ENCODE peak calls at places on chromosomes 3 and 15, in eight cellular contexts. Z, O, L, P, D, V, H and Q are unnamed samples.

GRCh38 chr3:98612587-98612986 is 19.2 kb upstream of the CPOX start:
- ATAC-seq in Z (no peak), O (no peak), L (no peak), P (peak), D (no peak), V (no peak), H (peak), Q (no peak)

GRCh38 chr3:105722943-105723556 is 145.8 kb downstream of the CBLB start:
- ATAC-seq in Z (peak), O (no peak), L (peak), P (peak), D (peak), V (no peak), H (peak), Q (no peak)

GRCh38 chr3:15148614-15149013 is 49.7 kb upstream of the RBSN start:
- ATAC-seq in Z (no peak), O (no peak), L (no peak), P (peak), D (peak), V (no peak), H (peak), Q (peak)

GRCh38 chr3:69197922-69198540 is 75.6 kb upstream of the LMOD3 start:
- ATAC-seq in Z (peak), O (peak), L (peak), P (no peak), D (peak), V (no peak), H (no peak), Q (no peak)

GRCh38 chr3:9087831-9088413 is 124.7 kb upstream of the RAD18 start:
- ATAC-seq in Z (no peak), O (no peak), L (no peak), P (peak), D (no peak), V (peak), H (peak), Q (no peak)

GRCh38 chr3:98018301-98018700 is 16.8 kb downstream of the GABRR3 start:
- ATAC-seq in Z (no peak), O (no peak), L (no peak), P (no peak), D (no peak), V (no peak), H (no peak), Q (no peak)

GRCh38 chr15:83471307-83471866 is 24.2 kb downstream of the SH3GL3 start:
- ATAC-seq in Z (no peak), O (no peak), L (no peak), P (no peak), D (no peak), V (no peak), H (no peak), Q (no peak)

GRCh38 chr3:191065183-191065805 is 133.7 kb upstream of the OSTN start:
- ATAC-seq in Z (no peak), O (no peak), L (no peak), P (no peak), D (no peak), V (peak), H (no peak), Q (no peak)

GRCh38 chr15:55283295-55284147 is 6.1 kb downstream of the RAB27A start:
- ATAC-seq in Z (no peak), O (no peak), L (no peak), P (peak), D (no peak), V (no peak), H (peak), Q (no peak)

GRCh38 chr3:72077473-72078259 is 292.7 kb upstream of the PROK2 start:
- ATAC-seq in Z (no peak), O (no peak), L (no peak), P (no peak), D (no peak), V (no peak), H (no peak), Q (no peak)

GRCh38 chr3:134143828-134144390 is 106.8 kb downstream of the RYK start:
- ATAC-seq in Z (no peak), O (no peak), L (no peak), P (no peak), D (no peak), V (no peak), H (no peak), Q (no peak)

GRCh38 chr3:196360586-196360985 is 22.4 kb upstream of the TM4SF19 start:
- ATAC-seq in Z (no peak), O (no peak), L (no peak), P (no peak), D (no peak), V (no peak), H (no peak), Q (no peak)

GRCh38 chr3:35908366-35909232 is 269.3 kb downstream of the ARPP21 start:
- ATAC-seq in Z (no peak), O (no peak), L (no peak), P (peak), D (peak), V (peak), H (peak), Q (peak)

GRCh38 chr15:60766391-60767128 is 287.6 kb upstream of the ICE2 start:
- ATAC-seq in Z (no peak), O (no peak), L (no peak), P (no peak), D (peak), V (no peak), H (no peak), Q (no peak)

GRCh38 chr3:112503304-112503972 is 4.2 kb upstream of the BTLA start:
- ATAC-seq in Z (no peak), O (no peak), L (no peak), P (no peak), D (peak), V (no peak), H (no peak), Q (no peak)

GRCh38 chr15:99981223-99981647 is 248.0 kb upstream of the LYSMD4 start:
- ATAC-seq in Z (no peak), O (no peak), L (no peak), P (peak), D (no peak), V (peak), H (no peak), Q (no peak)

GRCh38 chr15:52551762-52552161 is 17.1 kb downstream of the ARPP19 start:
- ATAC-seq in Z (no peak), O (no peak), L (no peak), P (peak), D (no peak), V (peak), H (peak), Q (no peak)

GRCh38 chr15:40333922-40334492 is 6.7 kb downstream of the CCDC9B start:
- ATAC-seq in Z (peak), O (peak), L (no peak), P (peak), D (peak), V (peak), H (peak), Q (no peak)

GRCh38 chr3:156448300-156448699 is 106.6 kb downstream of the SSR3 start:
- ATAC-seq in Z (peak), O (peak), L (peak), P (no peak), D (no peak), V (no peak), H (no peak), Q (peak)

GRCh38 chr15:56795400-56795983 is 62.2 kb upstream of the ZNF280D start:
- ATAC-seq in Z (no peak), O (no peak), L (no peak), P (no peak), D (no peak), V (peak), H (no peak), Q (no peak)

GRCh38 chr3:104873331-104873730 is 493.4 kb upstream of the ALCAM start:
- ATAC-seq in Z (no peak), O (no peak), L (no peak), P (no peak), D (no peak), V (no peak), H (no peak), Q (no peak)

GRCh38 chr3:157865449-157865862 is 240.8 kb downstream of the SHOX2 start:
- ATAC-seq in Z (no peak), O (no peak), L (peak), P (peak), D (peak), V (no peak), H (peak), Q (no peak)

GRCh38 chr3:177211503-177212277 is 14.4 kb upstream of the TBL1XR1 start:
- ATAC-seq in Z (peak), O (peak), L (no peak), P (peak), D (peak), V (peak), H (peak), Q (no peak)

GRCh38 chr3:171622126-171622525 is 161.9 kb upstream of the TNIK start:
- ATAC-seq in Z (no peak), O (no peak), L (no peak), P (no peak), D (no peak), V (no peak), H (no peak), Q (no peak)